ENCODE peak calls at places on chromosomes 1 and 21, in seven cellular contexts. K, C, X, P, J, S and R are unnamed samples.

GRCh38 chr1:204883405-204883804 is 12.7 kb downstream of the NFASC start:
- DNase-seq in K (no peak), C (no peak), X (no peak), P (peak), J (no peak), S (no peak), R (no peak)

GRCh38 chr1:163875214-163875926 is 553.6 kb downstream of the NUF2 start:
- DNase-seq in K (no peak), C (no peak), X (peak), P (peak), J (peak), S (peak), R (peak)

GRCh38 chr1:8416857-8417256 is 98.9 kb downstream of the SLC45A1 start:
- DNase-seq in K (no peak), C (no peak), X (no peak), P (no peak), J (no peak), S (no peak), R (no peak)

GRCh38 chr1:204014336-204014735 is 58.6 kb upstream of the SOX13 start:
- DNase-seq in K (no peak), C (no peak), X (no peak), P (no peak), J (no peak), S (no peak), R (no peak)

GRCh38 chr1:60703155-60703554 is 379.2 kb upstream of the NFIA start:
- DNase-seq in K (no peak), C (no peak), X (no peak), P (no peak), J (no peak), S (no peak), R (no peak)

GRCh38 chr1:193457676-193458075 is 271.3 kb upstream of the B3GALT2 start:
- DNase-seq in K (peak), C (no peak), X (no peak), P (no peak), J (no peak), S (no peak), R (no peak)

GRCh38 chr1:199743227-199743626 is 284.3 kb upstream of the NR5A2 start:
- DNase-seq in K (no peak), C (no peak), X (no peak), P (no peak), J (no peak), S (no peak), R (no peak)

GRCh38 chr1:155961937-155962336 is 16.4 kb downstream of the ARHGEF2 start:
- DNase-seq in K (no peak), C (peak), X (peak), P (peak), J (peak), S (peak), R (no peak)

GRCh38 chr1:94025383-94026340 is 95.3 kb downstream of the ABCA4 start:
- DNase-seq in K (no peak), C (no peak), X (no peak), P (no peak), J (no peak), S (no peak), R (no peak)

GRCh38 chr1:4931486-4931885 is 277.1 kb downstream of the AJAP1 start:
- DNase-seq in K (no peak), C (no peak), X (no peak), P (no peak), J (no peak), S (no peak), R (no peak)

GRCh38 chr1:5993553-5994510 is 1.6 kb upstream of the NPHP4 start:
- DNase-seq in K (no peak), C (no peak), X (peak), P (no peak), J (no peak), S (no peak), R (no peak)

GRCh38 chr21:17848228-17848627 is 29.1 kb upstream of the C21orf91 start:
- DNase-seq in K (no peak), C (peak), X (peak), P (no peak), J (peak), S (peak), R (peak)

GRCh38 chr1:151980287-151981177 is 13.1 kb downstream of the S100A10 start:
- DNase-seq in K (no peak), C (no peak), X (no peak), P (peak), J (peak), S (peak), R (no peak)

GRCh38 chr21:26148071-26148470 is 22.5 kb downstream of the APP start:
- DNase-seq in K (no peak), C (no peak), X (no peak), P (no peak), J (no peak), S (no peak), R (no peak)

GRCh38 chr1:172638885-172639831 is 19.7 kb upstream of the FASLG start:
- DNase-seq in K (peak), C (peak), X (peak), P (no peak), J (no peak), S (no peak), R (no peak)

GRCh38 chr1:159208460-159208825 is 3.8 kb downstream of the ACKR1 start:
- DNase-seq in K (no peak), C (no peak), X (no peak), P (no peak), J (no peak), S (no peak), R (no peak)

GRCh38 chr1:109509176-109510134 is at the start of gene AMIGO1:
- DNase-seq in K (peak), C (no peak), X (no peak), P (no peak), J (peak), S (peak), R (peak)

GRCh38 chr1:59714219-59714618 is 100.5 kb upstream of the HOOK1 start:
- DNase-seq in K (no peak), C (no peak), X (no peak), P (no peak), J (no peak), S (no peak), R (no peak)

GRCh38 chr1:47235822-47236221 is 3.8 kb upstream of the TAL1 start:
- DNase-seq in K (no peak), C (no peak), X (no peak), P (no peak), J (no peak), S (no peak), R (no peak)
- H3K27ac ChIP-seq in K (no peak), C (no peak), X (peak), P (no peak), J (no peak), S (no peak), R (no peak)

GRCh38 chr1:212218911-212219310 is 66.3 kb upstream of the PPP2R5A start:
- DNase-seq in K (no peak), C (peak), X (no peak), P (no peak), J (no peak), S (no peak), R (no peak)
- H3K27ac ChIP-seq in K (no peak), C (no peak), X (no peak), P (no peak), J (no peak), S (peak), R (no peak)

DNA sequence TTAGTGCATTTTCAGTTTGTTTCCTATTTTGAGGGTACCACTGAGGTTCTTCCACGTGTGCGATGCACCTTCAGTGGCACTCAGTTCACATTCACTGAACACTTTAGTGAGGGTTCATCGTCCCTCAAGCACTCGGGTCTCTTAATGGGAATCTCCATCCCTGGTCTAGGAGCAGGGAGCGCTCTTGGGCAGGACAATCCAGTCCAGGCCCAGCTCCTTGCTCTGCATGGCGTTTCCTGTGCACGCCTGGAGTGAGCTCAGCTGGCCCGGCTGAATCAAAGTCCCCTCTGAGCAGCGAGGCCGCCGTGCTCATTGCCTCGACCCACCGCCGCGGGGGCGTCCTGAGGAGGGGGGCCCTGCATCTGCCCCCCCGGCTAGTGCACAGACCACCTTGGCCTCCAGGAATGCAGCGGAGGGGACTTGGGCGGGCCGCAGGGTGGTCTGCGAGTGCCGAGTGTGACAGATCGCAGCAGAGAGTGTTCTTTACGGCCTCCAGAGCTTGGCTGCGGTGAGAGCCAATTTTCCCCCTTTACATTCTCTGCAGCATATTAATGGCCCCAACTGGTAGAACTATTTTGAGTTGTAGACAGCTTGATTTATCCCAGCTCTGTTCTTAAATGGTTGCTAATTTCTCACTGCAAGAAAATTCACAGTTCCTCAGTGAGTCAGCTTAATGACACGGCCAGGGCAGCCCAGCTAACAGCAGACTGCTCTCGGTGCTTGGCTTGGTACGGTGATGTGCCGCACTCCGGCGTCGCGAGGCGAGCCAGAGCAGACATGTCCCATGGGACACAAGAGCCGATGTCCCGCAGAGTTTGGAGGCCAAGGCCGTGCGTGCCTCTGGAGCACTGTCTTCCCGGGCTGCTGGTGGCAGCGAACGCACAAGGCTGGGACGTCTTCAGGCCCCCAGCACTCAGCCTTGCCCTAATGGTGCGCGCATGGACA is 39.8 kb downstream of the SNAP47 start:
- DNase-seq in K (no peak), C (no peak), X (no peak), P (no peak), J (no peak), S (no peak), R (no peak)
- H3K27ac ChIP-seq in K (no peak), C (no peak), X (no peak), P (no peak), J (peak), S (peak), R (no peak)

GRCh38 chr1:15459771-15460719 is 3.5 kb downstream of the CELA2A start:
- DNase-seq in K (no peak), C (no peak), X (peak), P (no peak), J (no peak), S (no peak), R (no peak)
- H3K27ac ChIP-seq in K (no peak), C (peak), X (no peak), P (no peak), J (no peak), S (no peak), R (no peak)

GRCh38 chr1:24098907-24099637 is 12.9 kb downstream of the MYOM3 start:
- DNase-seq in K (no peak), C (no peak), X (peak), P (no peak), J (no peak), S (no peak), R (no peak)
- H3K27ac ChIP-seq in K (no peak), C (no peak), X (peak), P (peak), J (no peak), S (no peak), R (no peak)

DNA sequence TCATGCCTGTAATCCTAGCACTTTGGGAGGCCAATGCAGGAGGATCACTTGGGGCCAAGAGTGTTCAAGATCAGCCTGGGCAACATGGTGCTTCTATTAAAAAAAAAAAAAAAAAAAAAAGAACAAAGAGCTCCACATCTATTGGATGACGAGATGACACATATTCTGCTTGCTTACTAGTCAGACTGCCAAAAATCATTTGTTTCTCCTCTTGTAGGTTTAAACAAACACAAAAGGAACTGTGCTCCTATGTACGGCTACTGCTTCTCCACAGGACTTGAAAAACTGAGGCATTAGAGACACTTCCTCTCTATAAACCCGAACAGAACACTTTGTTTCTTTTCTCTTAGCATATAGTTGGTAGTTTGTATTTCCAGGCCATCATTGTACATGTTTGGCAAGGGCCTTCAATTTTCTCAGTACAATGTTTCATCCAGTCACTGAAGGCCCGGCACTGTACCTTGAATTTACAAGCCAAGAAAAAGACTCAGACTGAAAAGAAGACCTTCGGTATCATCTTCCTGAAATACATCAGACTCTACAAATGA is 6.0 kb downstream of the TRIT1 start:
- DNase-seq in K (no peak), C (no peak), X (no peak), P (no peak), J (no peak), S (no peak), R (no peak)
- H3K27ac ChIP-seq in K (no peak), C (no peak), X (peak), P (peak), J (no peak), S (no peak), R (no peak)

GRCh38 chr1:145955436-145955835 is 2.4 kb downstream of the LIX1L start:
- DNase-seq in K (no peak), C (no peak), X (no peak), P (no peak), J (no peak), S (no peak), R (no peak)
- H3K27ac ChIP-seq in K (no peak), C (no peak), X (peak), P (peak), J (peak), S (peak), R (peak)